ENCODE peak calls at places on chromosomes 3 and 15, in nine cellular contexts. F, O, E, Z, C, A, X, M and N are unnamed samples.

GRCh38 chr3:150232992-150233451 is 175.1 kb upstream of the TSC22D2 start:
- DNase-seq in M (no peak), E (no peak), C (no peak), Z (no peak), A (no peak), X (no peak), F (no peak), O (no peak), N (peak; percentile 70)

GRCh38 chr3:171541181-171541580 is 81.0 kb upstream of the TNIK start:
- DNase-seq in E (no peak), F (no peak), M (no peak), O (no peak), X (no peak), A (no peak), C (no peak), Z (no peak), N (no peak)

GRCh38 chr3:138908815-138909214 is 38.1 kb downstream of the FOXL2 start:
- DNase-seq in F (no peak), Z (no peak), E (no peak), X (no peak), O (no peak), A (no peak), M (no peak), C (no peak), N (no peak)

GRCh38 chr15:77292924-77293558 is 126.9 kb downstream of the PEAK1 start:
- DNase-seq in M (no peak), Z (no peak), O (no peak), C (no peak), A (no peak), E (no peak), X (no peak), F (no peak), N (no peak)

GRCh38 chr3:42209917-42210316 is 56.1 kb downstream of the CCK start:
- DNase-seq in O (no peak), F (no peak), C (no peak), A (no peak), M (no peak), X (no peak), E (no peak), Z (no peak), N (no peak)

GRCh38 chr3:118972974-118973373 is 61.7 kb downstream of the IGSF11 start:
- DNase-seq in M (no peak), F (no peak), Z (no peak), X (no peak), C (no peak), E (no peak), A (no peak), O (no peak), N (peak; percentile 90)

GRCh38 chr3:7752005-7752404 is 749.6 kb upstream of the LMCD1 start:
- DNase-seq in E (no peak), C (no peak), X (no peak), Z (no peak), O (no peak), F (no peak), A (no peak), M (no peak), N (no peak)

GRCh38 chr3:35946121-35946856 is 307.0 kb downstream of the ARPP21 start:
- DNase-seq in F (no peak), M (no peak), Z (no peak), O (peak; percentile 3), X (peak; percentile 23), E (no peak), A (no peak), C (peak; percentile 41), N (peak; percentile 71)

GRCh38 chr3:142216321-142216720 is 9.1 kb downstream of the GK5 start:
- DNase-seq in F (no peak), C (no peak), X (no peak), O (no peak), Z (no peak), E (no peak), M (no peak), A (no peak), N (no peak)

GRCh38 chr15:61556037-61556648 is 327.0 kb upstream of the RORA start:
- DNase-seq in E (peak; percentile 20), A (no peak), M (no peak), C (no peak), Z (no peak), O (no peak), X (peak; percentile 38), F (no peak), N (no peak)

GRCh38 chr3:14216257-14217048 is 37.8 kb downstream of the LSM3 start:
- DNase-seq in F (peak; percentile 49), M (no peak), X (no peak), E (no peak), A (peak; percentile 58), Z (no peak), C (no peak), O (no peak), N (peak; percentile 88)

GRCh38 chr3:128703561-128703960 is 22.4 kb upstream of the RAB7A start:
- DNase-seq in C (no peak), A (no peak), M (no peak), F (no peak), E (no peak), Z (no peak), O (no peak), X (no peak), N (no peak)

GRCh38 chr3:40780801-40781406 is 256.1 kb downstream of the ZNF621 start:
- DNase-seq in E (no peak), X (no peak), C (peak; percentile 34), O (no peak), A (no peak), M (no peak), Z (no peak), F (no peak), N (peak; percentile 34)

GRCh38 chr15:34655198-34655770 is 71.8 kb upstream of the GOLGA8B start:
- DNase-seq in C (no peak), X (no peak), F (no peak), E (no peak), Z (no peak), A (no peak), O (no peak), M (no peak), N (no peak)

GRCh38 chr3:28901029-28901428 is 379.8 kb upstream of the RBMS3 start:
- DNase-seq in F (no peak), E (no peak), C (peak; percentile 46), Z (no peak), X (no peak), O (no peak), A (no peak), M (no peak), N (no peak)

GRCh38 chr15:43093026-43093425 is 12.8 kb downstream of the UBR1 start:
- DNase-seq in M (no peak), X (no peak), Z (no peak), C (no peak), O (no peak), E (no peak), A (no peak), F (no peak), N (no peak)